ENCODE peak calls at places on chromosomes 13 and 19, in six cellular contexts. H is Calu3, L is NCI-H82, F is GM03348, V is NCI-H2227 treated with DMSO at 0.1 percent for 48 hours, B is amygdala. P is an unnamed sample.
A peak's percentile ranks its signal among the peaks of the same experiment; 100 is the strongest.

GRCh38 chr19:34214040-34214439 is 40.3 kb upstream of the GARRE1 start:
- DNase-seq in H (no peak), L (no peak), F (no peak), V (no peak), B (no peak), P (no peak)

GRCh38 chr13:22700488-22700887 is 480.3 kb upstream of the SGCG start:
- DNase-seq in H (no peak), L (no peak), F (no peak), V (no peak), B (no peak), P (no peak)

GRCh38 chr13:83453723-83454122 is 428.6 kb downstream of the SLITRK1 start:
- DNase-seq in H (no peak), L (no peak), F (no peak), V (no peak), B (no peak), P (no peak)

GRCh38 chr13:100541882-100542545 is 46.6 kb downstream of the GGACT start:
- DNase-seq in H (no peak), L (peak; percentile 89), F (no peak), V (no peak), B (no peak), P (no peak)

GRCh38 chr13:98466634-98467236 is 110.2 kb downstream of the STK24 start:
- DNase-seq in H (peak; percentile 34), L (peak; percentile 70), F (peak; percentile 58), V (no peak), B (no peak), P (peak; percentile 28)

GRCh38 chr13:53048880-53049279 is 20.3 kb downstream of the OLFM4 start:
- DNase-seq in H (no peak), L (no peak), F (no peak), V (no peak), B (no peak), P (no peak)

GRCh38 chr13:40568672-40569350 is 97.6 kb downstream of the FOXO1 start:
- DNase-seq in H (no peak), L (no peak), F (peak; percentile 16), V (no peak), B (no peak), P (no peak)

GRCh38 chr13:24306632-24307031 is 2.7 kb upstream of the C1QTNF9 start:
- DNase-seq in H (no peak), L (no peak), F (peak; percentile 47), V (no peak), B (no peak), P (no peak)

GRCh38 chr13:33931397-33931987 is 113.5 kb downstream of the RFC3 start:
- DNase-seq in H (peak; percentile 44), L (peak; percentile 87), F (peak; percentile 46), V (no peak), B (no peak), P (peak; percentile 26)

GRCh38 chr19:543912-544608 is at the start of gene GZMM:
- DNase-seq in H (no peak), L (no peak), F (no peak), V (no peak), B (no peak), P (no peak)

GRCh38 chr13:110361365-110361911 is 54.4 kb downstream of the COL4A2 start:
- DNase-seq in H (no peak), L (no peak), F (peak; percentile 81), V (no peak), B (no peak), P (peak; percentile 56)

GRCh38 chr13:38730332-38730731 is 43.5 kb downstream of the FREM2 start:
- DNase-seq in H (no peak), L (no peak), F (no peak), V (peak; percentile 44), B (no peak), P (no peak)

GRCh38 chr19:17555929-17556813 is 722 bp downstream of the COLGALT1 start:
- DNase-seq in H (peak; percentile 52), L (peak; percentile 83), F (peak; percentile 77), V (no peak), B (peak; percentile 49), P (peak; percentile 52)

GRCh38 chr13:41196011-41196410 is 1.6 kb upstream of the KBTBD7 start:
- DNase-seq in H (no peak), L (no peak), F (no peak), V (no peak), B (no peak), P (no peak)

GRCh38 chr19:41533691-41534090 is 42.3 kb upstream of the CEACAM21 start:
- DNase-seq in H (no peak), L (peak; percentile 20), F (no peak), V (no peak), B (no peak), P (no peak)

GRCh38 chr19:16338470-16339360 is 14.1 kb downstream of the KLF2 start:
- DNase-seq in H (peak; percentile 57), L (peak; percentile 29), F (peak; percentile 92), V (no peak), B (no peak), P (peak; percentile 24)

GRCh38 chr13:25111557-25111956 is 15.6 kb downstream of the PABPC3 start:
- DNase-seq in H (no peak), L (peak; percentile 53), F (no peak), V (no peak), B (no peak), P (no peak)

GRCh38 chr19:55173717-55174409 is 6.2 kb downstream of the SYT5 start:
- DNase-seq in H (peak; percentile 94), L (peak; percentile 91), F (peak; percentile 94), V (peak; percentile 97), B (no peak), P (peak; percentile 45)

GRCh38 chr19:15081911-15082310 is at the start of gene OR1I1:
- DNase-seq in H (no peak), L (no peak), F (no peak), V (no peak), B (no peak), P (no peak)

GRCh38 chr19:35509861-35510625 is 3.4 kb downstream of the DMKN start:
- DNase-seq in H (peak; percentile 98), L (peak; percentile 80), F (peak; percentile 92), V (peak; percentile 95), B (peak; percentile 11), P (no peak)

GRCh38 chr13:32779119-32779518 is 192.9 kb downstream of the PDS5B start:
- DNase-seq in H (no peak), L (no peak), F (no peak), V (no peak), B (no peak), P (no peak)

GRCh38 chr13:43528992-43529391 is 257.8 kb downstream of the ENOX1 start:
- DNase-seq in H (no peak), L (no peak), F (no peak), V (no peak), B (no peak), P (peak; percentile 60)

GRCh38 chr19:46574533-46574932 is 26.6 kb upstream of the CALM3 start:
- DNase-seq in H (no peak), L (peak; percentile 97), F (no peak), V (peak; percentile 6), B (no peak), P (no peak)

GRCh38 chr13:88817560-88817959 is 1146.4 kb downstream of the SLITRK5 start:
- DNase-seq in H (no peak), L (no peak), F (no peak), V (no peak), B (no peak), P (no peak)

P was measured in fibroblast of the conjunctiva.